ENCODE peak calls at places on chromosomes 12 and 14, in seven cellular contexts. N is OCI-LY7, W is substantia nigra, G is iPS DF 6.9, Y is psoas muscle, A is thoracic aorta, Q is ovary. X is an unnamed sample.

GRCh38 chr14:60102389-60102788 is 10.7 kb downstream of the PCNX4 start:
- DNase-seq in W (no peak), Y (no peak), N (no peak), Q (no peak), A (no peak), G (no peak), X (no peak)

GRCh38 chr12:98198261-98198982 is 317.0 kb upstream of the TMPO start:
- DNase-seq in N (peak), Q (no peak), A (no peak), Y (no peak), W (no peak), G (no peak), X (no peak)

GRCh38 chr12:65825573-65826512 is 1.6 kb downstream of the HMGA2 start:
- DNase-seq in W (no peak), Y (peak), G (no peak), A (no peak), N (no peak), Q (peak), X (no peak)

GRCh38 chr12:21987786-21988185 is 46.6 kb upstream of the ABCC9 start:
- DNase-seq in N (no peak), Q (no peak), G (no peak), A (no peak), Y (no peak), W (no peak), X (no peak)

GRCh38 chr12:116377194-116377735 is 99.8 kb upstream of the MED13L start:
- DNase-seq in N (no peak), W (no peak), Q (no peak), G (no peak), A (no peak), Y (no peak), X (no peak)

GRCh38 chr14:54606178-54606577 is 39.2 kb downstream of the SAMD4A start:
- DNase-seq in N (no peak), W (no peak), G (no peak), Q (no peak), A (no peak), Y (no peak), X (no peak)

GRCh38 chr12:3990356-3990975 is 117.3 kb upstream of the PARP11 start:
- DNase-seq in W (no peak), Q (no peak), Y (no peak), G (no peak), N (no peak), A (no peak), X (no peak)

GRCh38 chr12:68998036-68998435 is 65.1 kb upstream of the CPM start:
- DNase-seq in A (no peak), N (peak), W (no peak), Q (no peak), Y (no peak), G (no peak), X (no peak)

GRCh38 chr12:54631988-54632728 is 2.5 kb downstream of the LACRT start:
- DNase-seq in G (peak), A (no peak), W (no peak), Y (no peak), Q (no peak), N (no peak), X (no peak)

GRCh38 chr14:75427482-75428229 is at the start of gene JDP2:
- DNase-seq in A (peak), W (peak), Y (peak), Q (peak), G (no peak), N (peak), X (peak)

GRCh38 chr12:31118831-31119530 is 45.3 kb downstream of the DDX11 start:
- DNase-seq in W (no peak), G (peak), Y (no peak), A (no peak), Q (peak), N (peak), X (no peak)

GRCh38 chr12:51811203-51811805 is 37.2 kb downstream of the FIGNL2 start:
- DNase-seq in Y (no peak), W (no peak), A (no peak), Q (no peak), N (no peak), G (no peak), X (no peak)

GRCh38 chr12:106841471-106842302 is 67.2 kb downstream of the RIC8B start:
- DNase-seq in N (peak), Y (no peak), W (no peak), A (no peak), Q (peak), G (no peak), X (no peak)

GRCh38 chr14:100116134-100116533 is 43.3 kb downstream of the DEGS2 start:
- DNase-seq in Q (no peak), G (no peak), Y (no peak), A (no peak), W (no peak), N (no peak), X (no peak)

GRCh38 chr12:51823875-51824565 is 24.5 kb downstream of the FIGNL2 start:
- DNase-seq in A (no peak), Y (no peak), W (no peak), N (peak), G (no peak), Q (no peak), X (peak)

GRCh38 chr12:67578976-67579661 is 69.4 kb upstream of the DYRK2 start:
- DNase-seq in A (no peak), Q (no peak), W (no peak), G (no peak), Y (no peak), N (no peak), X (no peak)

GRCh38 chr12:113850309-113851056 is 115.6 kb downstream of the RBM19 start:
- DNase-seq in Y (peak), Q (no peak), A (no peak), W (no peak), N (no peak), G (no peak), X (no peak)

GRCh38 chr12:124155711-124156110 is 139.2 kb upstream of the RFLNA start:
- DNase-seq in Y (no peak), G (no peak), N (no peak), W (no peak), A (no peak), Q (no peak), X (no peak)

GRCh38 chr12:98725481-98726247 is 80.6 kb downstream of the APAF1 start:
- DNase-seq in A (no peak), N (peak), Q (peak), Y (no peak), G (no peak), W (no peak), X (peak)

GRCh38 chr12:43131304-43131703 is 420.7 kb downstream of the ADAMTS20 start:
- DNase-seq in Q (no peak), W (no peak), G (peak), A (no peak), N (no peak), Y (no peak), X (no peak)

GRCh38 chr12:45174595-45174994 is 41.3 kb upstream of the ANO6 start:
- DNase-seq in G (no peak), Q (no peak), N (no peak), W (no peak), A (no peak), Y (no peak), X (no peak)

GRCh38 chr12:42039146-42039545 is 105.5 kb downstream of the GXYLT1 start:
- DNase-seq in A (no peak), Q (no peak), G (no peak), Y (peak), N (no peak), W (no peak), X (no peak)

GRCh38 chr12:67193705-67194104 is 75.5 kb upstream of the CAND1 start:
- DNase-seq in W (no peak), A (no peak), G (peak), Y (no peak), N (peak), Q (no peak), X (no peak)

GRCh38 chr12:64001439-64001838 is 156.9 kb downstream of the SRGAP1 start:
- DNase-seq in Y (no peak), A (no peak), Q (no peak), G (no peak), W (no peak), N (no peak), X (no peak)

GRCh38 chr12:109458771-109459208 is 18.3 kb downstream of the KCTD10 start:
- DNase-seq in Y (no peak), Q (no peak), G (no peak), N (no peak), W (no peak), A (no peak), X (no peak)

GRCh38 chr14:53391631-53392030 is 238.5 kb upstream of the DDHD1 start:
- DNase-seq in W (no peak), Q (no peak), Y (no peak), A (no peak), N (no peak), G (no peak), X (no peak)

GRCh38 chr14:101104485-101104884 is 201.0 kb upstream of the RTL1 start:
- DNase-seq in N (no peak), W (no peak), A (no peak), Q (no peak), G (no peak), Y (no peak), X (no peak)

GRCh38 chr12:122688291-122688690 is 14.9 kb downstream of the HCAR2 start:
- DNase-seq in W (no peak), Q (no peak), G (no peak), Y (no peak), N (no peak), A (no peak), X (no peak)

GRCh38 chr14:34713681-34714319 is 593 bp downstream of the CFL2 start:
- DNase-seq in Y (peak), A (no peak), Q (no peak), N (peak), G (no peak), W (no peak), X (no peak)

GRCh38 chr12:127416796-127417195 is 850.2 kb upstream of the TMEM132C start:
- DNase-seq in W (no peak), N (no peak), Q (no peak), G (no peak), Y (no peak), A (no peak), X (no peak)

GRCh38 chr12:18454330-18454729 is 193.0 kb downstream of the PIK3C2G start:
- DNase-seq in N (no peak), W (no peak), G (peak), A (no peak), Y (no peak), Q (no peak), X (no peak)

GRCh38 chr12:87227157-87227556 is 802.0 kb downstream of the C12orf50 start:
- DNase-seq in Y (no peak), A (no peak), N (no peak), Q (no peak), W (no peak), G (no peak), X (no peak)

GRCh38 chr14:58919262-58919661 is 269.2 kb upstream of the DAAM1 start:
- DNase-seq in A (no peak), N (no peak), W (no peak), Q (no peak), G (no peak), Y (no peak), X (no peak)

GRCh38 chr14:59297070-59297766 is 108.8 kb downstream of the DAAM1 start:
- DNase-seq in N (no peak), Y (no peak), Q (no peak), A (no peak), W (no peak), G (no peak), X (peak)

GRCh38 chr12:32181498-32182175 is 75.0 kb downstream of the BICD1 start:
- DNase-seq in G (no peak), N (no peak), W (no peak), Y (no peak), A (no peak), Q (no peak), X (no peak)

GRCh38 chr14:73259837-73260236 is 22.5 kb downstream of the PAPLN start:
- DNase-seq in A (no peak), Y (no peak), G (no peak), W (no peak), N (no peak), Q (no peak), X (no peak)

GRCh38 chr12:75115748-75116147 is 93.9 kb downstream of the KCNC2 start:
- DNase-seq in Q (no peak), A (no peak), G (no peak), Y (no peak), W (no peak), N (no peak), X (no peak)

GRCh38 chr12:2795291-2796186 is 769 bp downstream of the FKBP4 start:
- DNase-seq in Y (peak), G (no peak), Q (peak), N (peak), W (peak), A (no peak), X (no peak)
- H3K27ac ChIP-seq in Y (peak), G (no peak), Q (peak), N (no peak), W (peak), A (no peak), X (peak)

GRCh38 chr12:6346942-6347341 is 5.1 kb upstream of the TNFRSF1A start:
- DNase-seq in N (no peak), Y (no peak), W (no peak), A (no peak), Q (no peak), G (no peak), X (no peak)

GRCh38 chr12:6345319-6346071 is 3.6 kb upstream of the TNFRSF1A start:
- DNase-seq in Q (peak), W (no peak), G (no peak), Y (no peak), N (peak), A (peak), X (peak)

GRCh38 chr12:6347367-6348338 is 5.8 kb upstream of the TNFRSF1A start:
- DNase-seq in Q (peak), G (no peak), W (no peak), A (peak), Y (peak), N (no peak), X (no peak)

GRCh38 chr12:6343518-6343917 is 1.6 kb upstream of the TNFRSF1A start:
- DNase-seq in G (no peak), Y (no peak), A (no peak), N (no peak), W (no peak), Q (no peak), X (no peak)

GRCh38 chr12:6346235-6346832 is 4.5 kb upstream of the TNFRSF1A start:
- DNase-seq in G (no peak), N (no peak), W (no peak), Y (no peak), Q (no peak), A (no peak), X (no peak)
- H3K27ac ChIP-seq in G (no peak), N (no peak), W (no peak), Y (no peak), Q (peak), A (peak), X (peak)

DNA sequence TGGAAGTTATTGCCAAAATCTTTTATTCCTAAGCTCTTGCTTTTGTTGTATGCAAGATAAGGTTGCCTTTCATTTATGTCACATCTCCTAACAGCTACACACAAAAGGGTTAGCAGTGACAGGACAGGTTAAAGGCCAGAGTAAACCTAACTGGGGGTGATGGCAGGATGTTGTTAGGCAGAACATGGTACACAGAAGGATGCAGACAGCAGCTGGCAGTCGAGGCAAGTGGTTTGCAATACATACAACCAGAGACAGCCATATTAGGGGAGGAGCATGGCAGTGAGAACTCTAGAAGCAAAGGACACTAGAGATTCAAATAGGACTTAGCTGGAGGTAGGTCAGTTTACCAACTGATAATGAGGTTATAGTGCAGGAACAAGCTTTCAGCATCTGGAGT is 2.7 kb upstream of the ABCD2 start:
- DNase-seq in Y (no peak), A (no peak), Q (no peak), W (no peak), N (peak), G (no peak), X (no peak)
- H3K27ac ChIP-seq in Y (no peak), A (no peak), Q (no peak), W (no peak), N (peak), G (no peak), X (no peak)

GRCh38 chr12:88952543-88952942 is 372.3 kb upstream of the KITLG start:
- DNase-seq in W (no peak), Q (no peak), A (no peak), G (no peak), Y (no peak), N (no peak), X (no peak)
- H3K27ac ChIP-seq in W (no peak), Q (no peak), A (no peak), G (no peak), Y (no peak), N (no peak), X (no peak)

GRCh38 chr12:57726151-57726883 is 12.2 kb downstream of the AGAP2 start:
- DNase-seq in Y (peak), A (no peak), Q (peak), W (no peak), G (no peak), N (no peak), X (no peak)

GRCh38 chr12:57727758-57728395 is 10.7 kb downstream of the AGAP2 start:
- DNase-seq in N (no peak), G (no peak), A (no peak), Y (no peak), W (no peak), Q (no peak), X (no peak)

GRCh38 chr12:57725851-57726150 is 12.7 kb downstream of the AGAP2 start:
- DNase-seq in G (no peak), Y (no peak), A (no peak), Q (no peak), N (no peak), W (no peak), X (no peak)

GRCh38 chr12:57724936-57725740 is 13.4 kb downstream of the AGAP2 start:
- DNase-seq in N (peak), G (no peak), W (no peak), A (no peak), Q (no peak), Y (no peak), X (no peak)

DNA sequence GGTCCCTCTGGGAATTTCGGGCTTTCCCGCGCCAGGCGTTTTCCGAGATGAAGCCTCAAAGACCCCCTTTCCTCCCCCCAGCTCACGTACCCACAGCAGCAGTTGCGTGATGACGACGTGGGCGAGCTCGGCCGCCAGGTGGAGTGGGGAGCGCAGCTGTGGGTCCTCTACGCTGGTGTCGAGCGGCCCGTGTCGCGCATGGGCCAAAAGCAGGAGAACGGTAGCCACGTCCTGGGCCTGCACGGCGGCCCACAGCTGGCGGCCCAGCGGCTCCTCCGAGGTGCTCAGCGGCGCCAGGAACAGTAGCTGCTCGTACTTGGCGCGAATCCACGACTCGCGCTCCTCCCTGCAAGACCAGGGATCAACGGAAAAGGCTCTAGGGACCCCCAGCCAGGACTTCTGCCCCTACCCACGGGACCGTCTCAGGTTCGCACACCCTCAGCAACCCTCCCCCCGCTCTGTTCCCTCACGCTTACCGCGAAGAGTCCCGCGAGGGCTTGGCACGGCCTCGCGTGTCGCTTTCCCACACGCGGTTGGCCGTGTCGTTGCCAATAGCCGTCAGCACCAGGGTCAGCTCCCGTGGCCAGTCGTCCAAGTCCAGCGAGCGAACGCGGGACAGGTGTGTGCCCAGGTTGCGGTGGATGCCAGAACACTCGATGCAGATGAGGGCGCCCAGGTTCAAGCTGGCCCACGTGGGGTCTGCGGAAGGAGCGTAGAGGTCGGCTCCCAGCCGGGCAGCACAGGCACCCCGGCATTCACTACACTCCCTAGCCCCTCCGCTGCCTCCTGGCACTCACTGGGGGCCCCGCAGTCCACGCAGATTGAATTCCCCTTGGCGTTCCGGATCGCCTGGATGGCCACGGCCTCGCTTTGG is 11.4 kb downstream of the AGAP2 start:
- DNase-seq in N (no peak), G (no peak), W (no peak), Y (peak), A (no peak), Q (peak), X (no peak)
- H3K27ac ChIP-seq in N (no peak), G (no peak), W (no peak), Y (peak), A (no peak), Q (no peak), X (no peak)

GRCh38 chr12:132986001-132986884 is at the start of gene ZNF26:
- DNase-seq in Y (peak), W (peak), A (peak), G (peak), N (peak), Q (peak), X (peak)

GRCh38 chr12:132986885-132987225 is 688 bp downstream of the ZNF26 start:
- DNase-seq in N (peak), W (no peak), Q (no peak), A (no peak), G (no peak), Y (no peak), X (no peak)
- H3K27ac ChIP-seq in N (no peak), W (no peak), Q (no peak), A (peak), G (no peak), Y (peak), X (peak)

X was measured in HL-60.